ENCODE peak calls at places on chromosomes 13 and 19, in five cellular contexts. B is thoracic aorta, P is esophagus squamous epithelium, O is GM06990, R is esophagus muscularis mucosa. V is an unnamed sample. For H3K36me3, the result is how much of the 10 kb centered on the place peaks cover.

GRCh38 chr13:64397699-64398098 is 2832.4 kb downstream of the PCDH9 start:
- DNase-seq in O (no peak), B (no peak), R (no peak), P (no peak), V (peak)

GRCh38 chr19:47111081-47111589 is 2.4 kb downstream of the ZC3H4 start:
- DNase-seq in P (no peak), B (no peak), O (peak), R (no peak), V (no peak)

GRCh38 chr13:80050252-80050651 is 290.7 kb downstream of the SPRY2 start:
- DNase-seq in B (no peak), R (no peak), P (no peak), O (no peak), V (no peak)

GRCh38 chr19:45976180-45976579 is 2.5 kb upstream of the NOVA2 start:
- DNase-seq in P (no peak), O (no peak), R (no peak), B (no peak), V (no peak)

GRCh38 chr13:80251403-80251802 is 89.5 kb downstream of the SPRY2 start:
- DNase-seq in B (no peak), R (no peak), O (no peak), P (no peak), V (no peak)

GRCh38 chr13:26412961-26413716 is 144.3 kb upstream of the WASF3 start:
- DNase-seq in R (no peak), O (no peak), P (no peak), B (no peak), V (no peak)

GRCh38 chr13:37618554-37618953 is 20.0 kb upstream of the POSTN start:
- DNase-seq in B (no peak), R (no peak), O (no peak), P (no peak), V (peak)

GRCh38 chr13:26498524-26499208 is 58.8 kb upstream of the WASF3 start:
- DNase-seq in R (no peak), B (no peak), P (no peak), O (no peak), V (no peak)

GRCh38 chr13:37510441-37510840 is 88.1 kb downstream of the POSTN start:
- DNase-seq in O (no peak), B (no peak), R (no peak), P (no peak), V (no peak)

GRCh38 chr13:99726261-99726894 is 225.1 kb downstream of the TM9SF2 start:
- DNase-seq in P (no peak), O (no peak), R (no peak), B (no peak), V (no peak)

GRCh38 chr13:97866751-97867150 is 86.7 kb upstream of the IPO5 start:
- DNase-seq in P (no peak), R (no peak), O (no peak), B (no peak), V (no peak)

GRCh38 chr13:48112896-48113525 is 18.1 kb upstream of the MED4 start:
- DNase-seq in B (no peak), P (no peak), O (no peak), R (no peak), V (no peak)

GRCh38 chr19:15550847-15551182 is 42.5 kb downstream of the CYP4F22 start:
- DNase-seq in P (no peak), R (no peak), B (no peak), O (no peak), V (no peak)

GRCh38 chr19:55540619-55541018 is 3.7 kb upstream of the SBK2 start:
- DNase-seq in R (no peak), B (no peak), O (no peak), P (no peak), V (no peak)

GRCh38 chr13:33388254-33388998 is 102.9 kb upstream of the STARD13 start:
- DNase-seq in P (no peak), R (no peak), O (no peak), B (no peak), V (no peak)

GRCh38 chr19:42422576-42423461 is 4.4 kb downstream of the LIPE start:
- DNase-seq in R (no peak), O (peak), P (no peak), B (no peak), V (no peak)

GRCh38 chr19:11323601-11324078 is 15.8 kb downstream of the RAB3D start:
- DNase-seq in R (no peak), P (no peak), O (no peak), B (no peak), V (no peak)

GRCh38 chr19:14015454-14016035 is 9.4 kb upstream of the RFX1 start:
- DNase-seq in O (peak), R (no peak), B (no peak), P (no peak), V (no peak)

GRCh38 chr13:111121421-111121820 is 6.3 kb downstream of the ARHGEF7 start:
- DNase-seq in O (no peak), P (no peak), B (no peak), R (no peak), V (no peak)

GRCh38 chr13:41611385-41611784 is 154.0 kb downstream of the RGCC start:
- DNase-seq in O (no peak), R (no peak), B (no peak), P (no peak), V (no peak)

GRCh38 chr13:79440958-79441553 is 35.0 kb upstream of the RBM26 start:
- DNase-seq in B (no peak), P (no peak), O (no peak), R (no peak), V (no peak)

GRCh38 chr19:36136975-36137686 is 2.7 kb upstream of the CAPNS1 start:
- DNase-seq in B (peak), P (no peak), O (no peak), R (no peak), V (no peak)

DNA sequence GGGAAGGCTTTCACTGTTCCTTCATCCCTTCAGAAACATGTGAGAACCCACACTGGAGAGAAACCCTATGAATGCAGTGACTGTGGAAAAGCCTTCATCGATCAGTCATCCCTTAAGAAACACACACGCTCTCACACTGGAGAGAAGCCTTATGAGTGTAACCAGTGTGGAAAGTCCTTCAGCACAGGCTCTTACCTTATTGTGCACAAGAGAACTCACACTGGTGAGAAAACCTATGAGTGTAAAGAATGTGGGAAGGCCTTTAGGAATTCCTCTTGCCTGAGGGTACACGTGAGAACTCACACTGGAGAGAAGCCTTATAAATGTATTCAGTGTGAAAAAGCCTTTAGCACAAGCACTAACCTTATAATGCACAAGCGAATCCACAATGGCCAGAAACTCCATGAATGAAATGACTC is 18.6 kb downstream of the ZNF177 start:
- DNase-seq in P (no peak), B (no peak), O (no peak), R (no peak), V (no peak)
- H3K36me3 ChIP-seq in P (under half), B (half or more), O (under half), R (half or more), V (under half)

DNA sequence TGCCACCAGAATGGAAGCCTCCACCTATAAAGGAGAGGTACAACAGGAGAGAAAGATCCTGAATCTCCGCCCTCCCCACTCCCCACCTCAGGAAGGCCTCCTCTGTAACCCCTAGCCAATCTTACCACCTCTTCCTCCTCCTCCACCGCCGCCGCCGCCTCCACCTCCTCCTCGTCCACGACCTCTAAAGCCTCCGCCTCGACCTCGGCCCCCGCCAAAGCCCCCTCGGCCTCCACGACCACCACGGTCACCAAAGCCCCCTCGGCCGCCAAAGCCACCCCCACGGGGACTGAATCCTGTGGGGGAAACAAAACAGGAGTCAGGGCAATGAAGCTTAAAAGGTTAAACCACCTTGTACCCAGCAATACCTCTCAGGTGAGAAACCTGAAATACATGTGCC is 5.7 kb downstream of the FBL start:
- DNase-seq in R (no peak), B (no peak), O (no peak), P (no peak), V (no peak)
- H3K36me3 ChIP-seq in R (under half), B (under half), O (under half), P (under half), V (under half)

GRCh38 chr19:57611113-57611512 is 2.9 kb upstream of the ZNF134 start:
- DNase-seq in B (no peak), P (no peak), R (no peak), O (no peak), V (no peak)
- H3K36me3 ChIP-seq in B (under half), P (under half), R (under half), O (under half), V (under half)

GRCh38 chr19:4873930-4874329 is 6.5 kb upstream of the PLIN3 start:
- DNase-seq in O (no peak), R (no peak), B (no peak), P (no peak), V (no peak)

GRCh38 chr19:4878491-4878968 is 11.1 kb upstream of the PLIN3 start:
- DNase-seq in R (no peak), O (no peak), B (no peak), P (no peak), V (no peak)

GRCh38 chr19:4877753-4878490 is 10.5 kb upstream of the PLIN3 start:
- DNase-seq in R (no peak), O (no peak), P (no peak), B (peak), V (no peak)

GRCh38 chr19:4879041-4879440 is 11.6 kb upstream of the PLIN3 start:
- DNase-seq in P (no peak), O (no peak), R (no peak), B (no peak), V (no peak)
- H3K36me3 ChIP-seq in P (under half), O (under half), R (under half), B (under half), V (under half)

GRCh38 chr19:12647490-12648071 is 19.0 kb downstream of the MAN2B1 start:
- DNase-seq in B (no peak), P (no peak), R (no peak), O (no peak), V (no peak)

GRCh38 chr19:12646551-12646950 is 20.0 kb downstream of the MAN2B1 start:
- DNase-seq in P (no peak), B (no peak), R (no peak), O (no peak), V (no peak)

GRCh38 chr19:12647047-12647446 is 19.5 kb downstream of the MAN2B1 start:
- DNase-seq in R (no peak), P (no peak), O (no peak), B (no peak), V (no peak)

GRCh38 chr19:12649941-12650340 is 16.6 kb downstream of the MAN2B1 start:
- DNase-seq in R (no peak), O (no peak), P (no peak), B (no peak), V (no peak)

GRCh38 chr19:12648088-12648487 is 18.5 kb downstream of the MAN2B1 start:
- DNase-seq in P (no peak), B (no peak), O (no peak), R (no peak), V (no peak)
- H3K36me3 ChIP-seq in P (under half), B (under half), O (under half), R (under half), V (under half)

GRCh38 chr19:18999016-18999758 is 34.1 kb downstream of the SUGP2 start:
- DNase-seq in O (no peak), B (no peak), P (no peak), R (no peak), V (no peak)

GRCh38 chr19:18996351-18996750 is 37.0 kb downstream of the SUGP2 start:
- DNase-seq in O (no peak), P (no peak), B (no peak), R (no peak), V (no peak)

GRCh38 chr19:18998276-18998675 is 35.0 kb downstream of the SUGP2 start:
- DNase-seq in B (no peak), O (no peak), P (no peak), R (no peak), V (no peak)

GRCh38 chr19:18996796-18997394 is 36.4 kb downstream of the SUGP2 start:
- DNase-seq in P (no peak), O (no peak), R (no peak), B (no peak), V (no peak)

DNA sequence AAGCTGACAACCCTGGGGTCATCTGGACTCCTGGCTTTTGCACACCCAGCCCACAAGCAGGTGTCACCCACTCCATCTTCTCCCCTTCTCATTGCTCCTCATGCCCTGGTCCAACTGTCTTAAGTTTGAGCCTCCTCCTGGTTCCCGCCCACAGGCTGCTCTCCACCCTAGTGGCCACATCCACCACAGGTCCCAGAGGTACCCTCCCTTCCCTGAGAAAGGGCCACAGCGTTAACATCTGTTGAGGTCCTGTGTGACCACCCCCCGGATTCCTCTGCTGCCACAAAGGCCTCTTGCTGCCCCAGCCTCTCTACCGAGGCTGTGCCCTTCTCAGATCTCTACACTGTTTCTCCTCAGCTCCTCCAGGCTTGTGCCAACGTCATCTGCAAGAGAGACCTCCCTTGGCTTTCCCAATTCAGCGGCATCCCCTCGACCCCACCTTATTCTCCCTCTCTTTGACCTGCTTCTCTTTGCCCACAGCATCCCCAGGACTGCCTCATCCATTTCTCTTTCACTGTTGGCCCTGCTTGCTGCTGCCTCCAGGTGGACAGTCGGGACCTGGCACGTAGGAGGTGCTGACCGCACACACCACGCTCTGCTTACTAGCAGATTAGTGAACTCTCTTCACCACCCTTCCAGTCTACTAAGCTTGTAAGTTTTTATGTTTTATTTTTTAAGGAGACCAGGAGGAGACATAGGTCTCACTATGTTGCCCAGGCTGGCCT is 33.3 kb downstream of the SUGP2 start:
- DNase-seq in P (no peak), O (no peak), B (no peak), R (no peak), V (no peak)
- H3K36me3 ChIP-seq in P (under half), O (under half), B (under half), R (half or more), V (under half)

GRCh38 chr19:49930483-49931011 is 1.2 kb upstream of the NUP62 start:
- DNase-seq in O (no peak), P (no peak), B (no peak), R (no peak), V (no peak)
- H3K36me3 ChIP-seq in O (under half), P (under half), B (under half), R (under half), V (under half)

DNA sequence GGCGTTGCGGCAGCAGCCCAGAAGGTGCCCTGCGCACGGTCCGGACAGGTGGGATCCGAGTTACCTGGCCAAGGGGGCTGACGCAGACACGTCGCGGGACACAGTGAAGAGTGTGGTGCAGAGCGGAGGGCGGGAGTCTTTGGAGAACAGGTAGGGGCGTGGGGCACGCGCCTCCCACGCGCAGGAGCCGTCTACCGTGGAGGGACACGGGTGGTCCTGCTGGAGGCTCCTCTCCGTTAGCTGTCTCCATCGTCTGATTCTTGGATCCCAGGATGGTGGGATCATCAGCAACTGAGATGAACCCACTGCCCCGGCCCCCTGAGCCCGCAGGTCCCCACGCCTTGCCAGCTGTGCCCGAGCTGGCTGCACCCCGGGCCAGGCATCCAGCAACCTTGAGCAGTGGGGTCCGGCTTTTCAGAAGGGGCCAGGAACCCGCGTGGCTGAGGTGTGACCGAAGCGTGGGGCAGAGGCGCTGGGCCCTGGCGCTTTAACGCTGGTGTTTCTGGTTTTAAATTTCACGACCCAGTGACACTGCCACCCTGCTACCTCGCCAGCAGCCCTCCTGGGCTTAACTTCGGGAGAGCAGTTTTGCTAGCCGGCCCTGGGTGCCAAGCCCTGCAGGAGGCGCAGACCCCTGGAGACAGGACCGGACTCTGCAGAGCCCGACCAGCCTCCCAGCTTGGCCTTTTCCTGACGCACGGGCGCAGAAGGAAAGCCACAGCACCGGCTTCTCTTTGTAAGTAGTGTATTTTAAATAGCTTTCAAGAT is 7.3 kb downstream of the FGF22 start:
- DNase-seq in O (no peak), P (no peak), B (no peak), R (no peak), V (no peak)
- H3K36me3 ChIP-seq in O (under half), P (half or more), B (under half), R (half or more), V (under half)

DNA sequence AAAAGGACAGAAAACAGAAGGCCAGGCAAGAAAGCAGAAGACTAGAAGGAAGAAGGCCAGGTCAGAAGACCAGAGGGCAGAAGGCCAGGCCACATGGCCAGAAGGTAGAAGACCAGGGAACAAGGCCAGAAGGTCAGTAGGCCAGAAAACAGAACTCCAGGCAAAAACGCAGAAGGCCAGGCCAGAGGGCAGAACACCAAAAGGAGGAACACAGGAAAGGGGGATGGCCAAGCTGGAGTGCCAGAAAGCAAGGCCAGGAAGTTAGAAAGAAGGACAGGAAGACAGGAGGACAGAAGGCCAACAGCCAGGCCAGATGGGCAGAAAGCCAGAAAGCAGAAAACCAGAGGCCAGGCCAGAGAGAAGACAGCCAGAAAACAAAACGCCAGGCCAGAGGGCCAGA is 185.4 kb downstream of the TUBA3C start:
- DNase-seq in R (peak), P (no peak), B (no peak), O (no peak), V (no peak)
- H3K36me3 ChIP-seq in R (under half), P (under half), B (under half), O (under half), V (under half)